ENCODE peak calls at places on chromosomes 1 and 21, in ten cellular contexts. U is sciatic nerve; B is AG08396; K is RWPE1; H is NAMALWA; S is stimulated activated CD4-positive, alpha-beta T cell treated with anti-CD3 and anti-CD28 coated beads, Interleukin-2, amount 100 ng/mL, for 24 hours; D is activated T-cell treated with anti-CD3 and anti-CD28 coated beads, Interleukin-2, amount 50 U/mL, for 72 hours; X is activated CD8-positive, alpha-beta memory T cell treated with anti-CD3 and anti-CD28 coated beads, Interleukin-2, amount 50 U/mL, for 4 hours; V is NCI-H1105 treated with DMSO at 0.1 percent for 48 hours; J is retina. L is an unnamed sample.

GRCh38 chr21:43305336-43305665 is 121.6 kb downstream of the SIK1 start:
- DNase-seq in U (peak), B (no peak), K (no peak), H (no peak), S (no peak), D (no peak), X (no peak), V (no peak), J (no peak), L (no peak)

GRCh38 chr1:172813330-172813729 is 154.4 kb downstream of the FASLG start:
- DNase-seq in U (no peak), B (no peak), K (no peak), H (no peak), S (no peak), D (no peak), X (no peak), V (no peak), J (no peak), L (no peak)

GRCh38 chr1:37946703-37947360 is at the start of gene INPP5B:
- DNase-seq in U (peak), B (peak), K (no peak), H (peak), S (peak), D (peak), X (peak), V (no peak), J (peak), L (peak)

GRCh38 chr1:53376742-53377437 is 49.0 kb upstream of the LRP8 start:
- DNase-seq in U (peak), B (no peak), K (no peak), H (no peak), S (no peak), D (no peak), X (peak), V (peak), J (no peak), L (no peak)

GRCh38 chr1:204207136-204207616 is 6.6 kb downstream of the GOLT1A start:
- DNase-seq in U (peak), B (peak), K (peak), H (peak), S (peak), D (peak), X (peak), V (peak), J (peak), L (peak)

GRCh38 chr1:225635649-225636048 is 17.3 kb downstream of the ENAH start:
- DNase-seq in U (no peak), B (no peak), K (no peak), H (no peak), S (no peak), D (no peak), X (no peak), V (no peak), J (no peak), L (no peak)

GRCh38 chr1:6523566-6523965 is 30.7 kb downstream of the NOL9 start:
- DNase-seq in U (no peak), B (peak), K (peak), H (peak), S (no peak), D (peak), X (no peak), V (no peak), J (no peak), L (peak)

GRCh38 chr1:86705633-86705985 is 1.2 kb downstream of the SH3GLB1 start:
- DNase-seq in U (no peak), B (no peak), K (no peak), H (no peak), S (no peak), D (no peak), X (no peak), V (no peak), J (peak), L (no peak)

GRCh38 chr1:20472860-20473711 is 12.9 kb downstream of the CAMK2N1 start:
- DNase-seq in U (no peak), B (peak), K (no peak), H (no peak), S (peak), D (peak), X (no peak), V (no peak), J (peak), L (no peak)

L was measured in HCT116.